ENCODE peak calls at places on chromosomes 1 and 21, in nine cellular contexts. Y, E, W, U, G, I, S, V and F are unnamed samples. For H3K4me1 and H3K27me3, the result is how much of the 10 kb centered on the place peaks cover.

GRCh38 chr1:234520908-234521801 is 42.2 kb upstream of the TARBP1 start:
- DNase-seq in W (no peak), S (no peak), G (no peak), E (no peak), I (no peak), V (no peak), U (no peak), Y (no peak), F (no peak)

GRCh38 chr21:44666401-44667320 is at the start of gene KRTAP12-2:
- DNase-seq in U (no peak), Y (peak), S (no peak), V (no peak), G (no peak), W (no peak), E (no peak), I (no peak), F (no peak)

GRCh38 chr1:83694449-83694848 is 304.5 kb downstream of the TTLL7 start:
- DNase-seq in W (no peak), U (no peak), S (no peak), I (no peak), E (no peak), Y (no peak), V (no peak), G (no peak), F (no peak)

GRCh38 chr1:45792744-45793143 is 10.7 kb upstream of the MAST2 start:
- DNase-seq in I (no peak), G (no peak), W (no peak), U (no peak), S (no peak), E (no peak), V (no peak), Y (no peak), F (no peak)

GRCh38 chr1:156704930-156705320 is 458 bp downstream of the CRABP2 start:
- DNase-seq in I (no peak), V (peak), U (peak), E (peak), W (peak), G (peak), S (no peak), Y (peak), F (no peak)

GRCh38 chr1:89566761-89567174 is 42.1 kb downstream of the LRRC8B start:
- DNase-seq in Y (no peak), V (no peak), I (peak), U (no peak), E (peak), W (peak), S (no peak), G (peak), F (no peak)

GRCh38 chr1:15345711-15346355 is 63.9 kb upstream of the EFHD2 start:
- DNase-seq in Y (no peak), E (peak), I (peak), W (peak), S (peak), G (no peak), U (no peak), V (peak), F (no peak)

GRCh38 chr1:18282851-18283600 is 175.4 kb downstream of the IGSF21 start:
- DNase-seq in V (no peak), E (no peak), Y (no peak), G (no peak), S (no peak), W (no peak), I (no peak), U (no peak), F (no peak)

GRCh38 chr1:169005776-169006175 is 100.7 kb upstream of the ATP1B1 start:
- DNase-seq in W (no peak), I (no peak), U (no peak), V (no peak), G (no peak), S (no peak), E (no peak), Y (no peak), F (no peak)

GRCh38 chr1:15523104-15523921 is 702 bp downstream of the CASP9 start:
- DNase-seq in U (no peak), E (no peak), G (no peak), I (no peak), S (no peak), V (no peak), Y (no peak), W (no peak), F (no peak)

GRCh38 chr1:31734582-31735107 is 29.5 kb downstream of the ADGRB2 start:
- DNase-seq in G (peak), E (no peak), I (no peak), Y (no peak), V (no peak), W (no peak), S (no peak), U (no peak), F (no peak)

GRCh38 chr1:205588691-205589445 is 42.9 kb downstream of the ELK4 start:
- DNase-seq in S (no peak), W (peak), I (no peak), U (no peak), G (peak), V (no peak), E (no peak), Y (no peak), F (no peak)

GRCh38 chr1:2555634-2556276 is 416 bp upstream of the TNFRSF14 start:
- DNase-seq in S (peak), W (peak), U (no peak), G (no peak), I (peak), V (peak), Y (no peak), E (peak), F (peak)

GRCh38 chr1:213523781-213524398 is 463.9 kb upstream of the PROX1 start:
- DNase-seq in U (no peak), G (no peak), E (no peak), V (no peak), I (no peak), W (no peak), Y (no peak), S (no peak), F (no peak)

GRCh38 chr21:44550807-44551206 is 498 bp downstream of the KRTAP10-2 start:
- DNase-seq in G (no peak), Y (peak), I (no peak), U (no peak), W (peak), S (no peak), V (no peak), E (no peak), F (no peak)

GRCh38 chr1:213066363-213066762 is 15.3 kb downstream of the RPS6KC1 start:
- DNase-seq in I (no peak), S (no peak), G (no peak), E (no peak), W (no peak), U (no peak), Y (no peak), V (no peak), F (no peak)

GRCh38 chr1:46461809-46462448 is 27.7 kb upstream of the DMBX1 start:
- DNase-seq in V (no peak), Y (peak), S (no peak), W (no peak), E (no peak), G (no peak), I (no peak), U (no peak), F (no peak)

GRCh38 chr1:113872219-113872934 is 865 bp upstream of the PTPN22 start:
- DNase-seq in Y (no peak), S (peak), E (no peak), W (no peak), I (no peak), U (no peak), G (no peak), V (no peak), F (no peak)

GRCh38 chr1:113868387-113869083 is 3.0 kb downstream of the PTPN22 start:
- DNase-seq in I (no peak), U (no peak), S (no peak), W (no peak), Y (peak), E (no peak), G (peak), V (no peak), F (no peak)

GRCh38 chr1:113871597-113872113 is at the start of gene PTPN22:
- DNase-seq in W (peak), I (peak), E (peak), G (peak), U (no peak), V (peak), S (peak), Y (peak), F (peak)

GRCh38 chr1:113874017-113874879 is 2.7 kb upstream of the PTPN22 start:
- DNase-seq in U (no peak), E (no peak), S (peak), G (peak), I (no peak), V (no peak), Y (peak), W (no peak), F (peak)

GRCh38 chr1:113870778-113871177 is 734 bp downstream of the PTPN22 start:
- DNase-seq in Y (no peak), G (no peak), W (no peak), V (no peak), U (no peak), I (no peak), S (peak), E (no peak), F (no peak)
- H3K4me1 ChIP-seq in Y (half or more), G (under half), W (half or more), V (half or more), U (under half), I (under half), S (half or more), E (under half), F (under half)

GRCh38 chr21:42426424-42426823 is 22.7 kb downstream of the UBASH3A start:
- DNase-seq in S (no peak), W (peak), U (no peak), V (no peak), Y (no peak), I (no peak), E (no peak), G (no peak), F (no peak)
- H3K27me3 ChIP-seq in S (under half), W (half or more), U (under half), V (under half), Y (under half), I (under half), E (under half), G (under half), F (under half)

GRCh38 chr1:112060266-112060665 is 70.8 kb upstream of the KCND3 start:
- DNase-seq in E (no peak), I (no peak), W (no peak), Y (no peak), S (no peak), U (no peak), V (no peak), G (no peak), F (no peak)
- H3K4me1 ChIP-seq in E (under half), I (under half), W (under half), Y (under half), S (under half), U (under half), V (under half), G (under half), F (under half)

GRCh38 chr21:18722193-18722592 is 318.6 kb upstream of the TMPRSS15 start:
- DNase-seq in V (no peak), Y (no peak), U (no peak), E (no peak), I (no peak), S (no peak), G (no peak), W (no peak), F (no peak)
- H3K27me3 ChIP-seq in V (under half), Y (under half), U (under half), E (under half), I (under half), S (under half), G (under half), W (under half), F (under half)

DNA sequence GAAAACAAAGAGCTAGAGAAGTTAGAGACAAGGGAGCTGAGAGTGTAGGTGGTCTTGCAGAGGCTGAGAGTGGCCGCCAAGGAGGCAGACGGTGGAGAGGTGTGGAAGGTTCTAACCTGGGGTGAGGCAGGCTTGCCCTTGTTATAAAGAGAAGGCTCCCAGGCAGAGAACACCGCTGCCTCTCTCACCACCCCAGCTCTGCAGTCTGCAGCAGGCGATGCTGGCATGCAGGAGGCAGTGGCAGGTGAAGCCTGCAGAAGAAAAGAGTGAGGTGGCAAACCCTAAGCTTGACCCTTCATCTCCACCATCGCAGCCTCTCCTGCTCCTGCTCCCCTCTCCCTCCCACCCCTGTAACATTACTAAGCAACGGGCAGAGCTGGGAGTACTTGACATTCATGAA is 36.3 kb downstream of the KANK4 start:
- DNase-seq in S (no peak), U (no peak), E (no peak), I (no peak), Y (no peak), G (no peak), V (no peak), W (peak), F (no peak)
- H3K4me1 ChIP-seq in S (under half), U (under half), E (under half), I (under half), Y (under half), G (under half), V (under half), W (under half), F (under half)

GRCh38 chr21:33069243-33069642 is 698 bp upstream of the OLIG1 start:
- DNase-seq in W (no peak), I (no peak), S (no peak), E (no peak), V (no peak), Y (no peak), U (no peak), G (no peak), F (no peak)
- H3K27me3 ChIP-seq in W (half or more), I (under half), S (under half), E (under half), V (under half), Y (half or more), U (half or more), G (half or more), F (under half)

DNA sequence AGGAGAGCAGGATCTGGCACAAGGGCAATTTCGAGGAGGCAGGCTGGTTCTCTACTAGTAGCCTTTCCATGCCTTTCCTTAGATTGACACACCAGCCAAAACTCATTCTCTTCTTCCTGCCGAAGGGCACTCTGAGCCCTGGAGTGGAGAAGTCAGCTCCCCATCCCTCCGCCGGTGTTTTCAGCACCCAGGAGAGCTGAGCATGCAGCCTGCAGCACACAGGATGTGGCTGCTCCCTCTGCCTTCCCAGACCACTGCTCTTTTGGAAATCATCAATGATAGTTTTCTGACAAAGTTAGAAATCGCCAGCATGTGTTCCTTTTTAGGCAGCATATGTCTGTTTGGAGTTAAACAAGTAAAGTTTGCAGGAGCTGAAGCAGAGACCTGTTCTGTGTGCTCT is 11.7 kb downstream of the RNU5D-1 start:
- DNase-seq in E (no peak), S (no peak), Y (no peak), V (no peak), G (no peak), I (no peak), W (peak), U (no peak), F (no peak)
- H3K4me1 ChIP-seq in E (under half), S (half or more), Y (under half), V (half or more), G (under half), I (under half), W (half or more), U (under half), F (under half)

DNA sequence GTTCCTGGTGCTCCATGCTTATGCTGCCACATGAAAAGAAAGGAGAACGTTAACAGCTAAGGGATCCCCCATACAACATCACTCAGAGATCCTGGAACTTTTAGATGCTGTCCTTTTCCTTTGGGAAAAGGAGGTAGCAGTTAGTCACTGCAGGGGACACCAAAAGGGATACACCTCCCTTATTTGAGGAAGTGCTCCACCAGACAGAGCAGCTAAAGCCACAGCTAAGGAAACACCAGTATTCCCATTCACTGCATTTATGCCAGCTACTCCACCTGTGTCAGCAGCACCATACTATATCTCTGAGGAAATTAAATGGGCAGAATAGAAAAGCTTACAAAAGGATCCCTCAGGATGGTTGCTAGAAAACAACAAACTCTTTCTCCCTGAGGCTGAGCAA is 26.0 kb upstream of the SLC6A9 start:
- DNase-seq in V (no peak), E (no peak), G (no peak), U (no peak), W (no peak), Y (no peak), S (no peak), I (no peak), F (no peak)
- H3K27me3 ChIP-seq in V (under half), E (under half), G (under half), U (under half), W (under half), Y (under half), S (under half), I (under half), F (under half)

DNA sequence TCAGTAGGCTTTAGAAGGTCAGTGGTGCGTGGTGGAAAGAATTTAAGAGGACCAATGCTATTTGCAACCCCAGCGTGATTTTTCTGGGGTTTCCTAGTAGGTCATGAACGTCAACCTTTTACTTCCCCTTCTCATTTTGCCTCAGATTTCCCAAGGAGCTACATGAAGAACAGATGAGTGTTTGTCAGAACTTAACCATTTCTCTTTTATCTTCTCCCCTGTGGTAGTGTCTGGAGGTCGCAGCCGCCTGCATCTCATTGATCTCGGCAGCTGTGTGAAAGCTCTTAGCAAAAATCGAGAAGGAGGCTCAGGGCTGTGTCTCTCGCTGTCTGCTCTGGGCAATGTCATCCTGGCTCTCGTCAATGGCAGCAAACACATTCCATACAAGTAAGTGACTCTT is 491.1 kb downstream of the KIF26B start:
- DNase-seq in Y (no peak), V (no peak), U (no peak), S (no peak), W (no peak), E (no peak), I (no peak), G (no peak), F (no peak)
- H3K4me1 ChIP-seq in Y (under half), V (under half), U (under half), S (under half), W (under half), E (under half), I (under half), G (under half), F (under half)

DNA sequence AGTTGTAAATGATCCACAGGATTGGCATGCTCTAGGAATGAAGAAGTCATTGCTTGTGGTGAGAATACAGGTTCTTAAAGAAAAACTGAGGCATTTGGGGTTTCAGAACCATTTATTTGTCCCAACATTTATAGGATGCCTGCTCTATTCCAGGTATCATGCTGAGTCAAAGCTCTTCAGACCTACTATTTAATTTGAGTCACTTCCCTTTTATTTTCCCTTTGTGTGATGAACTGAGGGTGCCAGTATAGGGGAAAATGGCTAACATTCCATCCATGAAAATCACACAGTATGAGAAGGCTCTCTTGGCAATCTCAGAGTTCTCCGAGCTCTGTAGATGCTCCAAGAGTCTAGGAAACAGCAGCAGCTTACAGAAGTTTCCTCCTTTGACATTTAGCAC is 110.4 kb downstream of the RNF220 start:
- DNase-seq in W (no peak), Y (peak), I (no peak), E (no peak), G (no peak), U (no peak), S (no peak), V (no peak), F (no peak)
- H3K27me3 ChIP-seq in W (under half), Y (under half), I (under half), E (under half), G (under half), U (under half), S (under half), V (under half), F (under half)